ENCODE peak calls at places on chromosomes 16 and 17, in six cellular contexts. Z, L, A, B, C and J are unnamed samples.
A peak's percentile ranks its signal among the peaks of the same experiment; 100 is the strongest.

GRCh38 chr17:80981062-80981902 is 10.4 kb upstream of the CHMP6 start:
- DNase-seq in B (no peak), L (peak; percentile 99), A (no peak), C (no peak), Z (no peak), J (no peak)

GRCh38 chr17:73760186-73760758 is 116.0 kb upstream of the SDK2 start:
- DNase-seq in C (no peak), L (no peak), A (no peak), B (peak; percentile 28), Z (no peak), J (no peak)

GRCh38 chr17:56786989-56787482 is 46.7 kb downstream of the C17orf67 start:
- DNase-seq in B (peak; percentile 89), L (no peak), Z (peak; percentile 86), C (no peak), A (no peak), J (no peak)

GRCh38 chr17:74520790-74521480 is 10.3 kb downstream of the CD300LB start:
- DNase-seq in C (no peak), L (no peak), Z (peak; percentile 22), A (no peak), B (no peak), J (no peak)

GRCh38 chr16:76518791-76519190 is 241.6 kb downstream of the CNTNAP4 start:
- DNase-seq in C (no peak), Z (no peak), A (no peak), L (no peak), B (no peak), J (no peak)

GRCh38 chr17:77695386-77695785 is 263.1 kb upstream of the TNRC6C start:
- DNase-seq in B (no peak), A (no peak), C (no peak), L (no peak), Z (no peak), J (no peak)

GRCh38 chr16:31537362-31537921 is 9.7 kb downstream of the AHSP start:
- DNase-seq in B (no peak), Z (no peak), C (no peak), L (peak; percentile 57), A (no peak), J (no peak)

GRCh38 chr16:3999890-4000325 is 116.3 kb downstream of the ADCY9 start:
- DNase-seq in A (no peak), Z (no peak), L (no peak), C (no peak), B (no peak), J (no peak)

GRCh38 chr17:21214777-21215541 is 998 bp upstream of the TMEM11 start:
- DNase-seq in Z (peak; percentile 25), A (peak; percentile 60), C (no peak), B (no peak), L (no peak), J (peak; percentile 41)

GRCh38 chr16:74561626-74562025 is 45.3 kb downstream of the GLG1 start:
- DNase-seq in B (no peak), A (no peak), L (no peak), C (no peak), Z (no peak), J (no peak)

GRCh38 chr16:3349175-3349574 is 6.5 kb upstream of the OR2C1 start:
- DNase-seq in Z (no peak), B (no peak), C (no peak), A (no peak), L (peak; percentile 7), J (no peak)

GRCh38 chr17:17509601-17510425 is 13.6 kb upstream of the RASD1 start:
- DNase-seq in A (no peak), Z (no peak), B (no peak), C (no peak), L (no peak), J (no peak)

GRCh38 chr17:15971108-15971507 is 26.2 kb downstream of the ADORA2B start:
- DNase-seq in C (no peak), B (no peak), L (no peak), A (no peak), Z (no peak), J (no peak)

GRCh38 chr17:40854175-40854814 is 12.7 kb downstream of the KRT12 start:
- DNase-seq in Z (peak; percentile 75), L (no peak), B (peak; percentile 59), A (no peak), C (no peak), J (no peak)

GRCh38 chr17:80904036-80904435 is 87.6 kb upstream of the CHMP6 start:
- DNase-seq in C (no peak), A (no peak), Z (no peak), L (no peak), B (no peak), J (no peak)

GRCh38 chr17:73003487-73003886 is 89.0 kb downstream of the SLC39A11 start:
- DNase-seq in C (no peak), L (no peak), B (no peak), A (no peak), Z (peak; percentile 26), J (no peak)

GRCh38 chr16:72429566-72430160 is 257.7 kb upstream of the PMFBP1 start:
- DNase-seq in B (no peak), A (no peak), Z (no peak), C (peak; percentile 48), L (no peak), J (peak; percentile 43)

GRCh38 chr17:75774988-75775668 is 9.5 kb upstream of the UNK start:
- DNase-seq in L (peak; percentile 33), Z (no peak), B (no peak), C (no peak), A (no peak), J (no peak)

GRCh38 chr16:77496934-77497333 is 62.1 kb upstream of the ADAMTS18 start:
- DNase-seq in Z (no peak), L (no peak), B (no peak), C (no peak), A (no peak), J (no peak)